ENCODE peak calls at places on chromosome 7, in six cellular contexts. H is lower leg skin, A is choroid plexus epithelial cell, M is heart left ventricle, V is heart right ventricle, F is kidney epithelial cell. X is an unnamed sample.

GRCh38 chr7:2821842-2822507 is 22.1 kb downstream of the GNA12 start:
- DNase-seq in F (no peak), V (no peak), H (no peak), A (peak; percentile 88), M (no peak), X (no peak)

GRCh38 chr7:30988346-30989005 is 24.7 kb downstream of the GHRHR start:
- DNase-seq in H (no peak), A (no peak), M (no peak), F (no peak), V (peak; percentile 56), X (no peak)

GRCh38 chr7:151498495-151498894 is 21.2 kb downstream of the RHEB start:
- DNase-seq in A (no peak), F (no peak), V (no peak), M (no peak), H (no peak), X (no peak)

GRCh38 chr7:36661135-36661840 is 63.0 kb downstream of the AOAH start:
- DNase-seq in M (no peak), F (peak; percentile 70), A (peak; percentile 15), H (no peak), V (no peak), X (no peak)

GRCh38 chr7:48171190-48171589 is at the start of gene ABCA13:
- DNase-seq in V (no peak), M (no peak), F (no peak), H (no peak), A (peak; percentile 59), X (no peak)

GRCh38 chr7:146375155-146375554 is 258.6 kb downstream of the CNTNAP2 start:
- DNase-seq in F (no peak), M (no peak), V (no peak), H (no peak), A (peak; percentile 30), X (no peak)

GRCh38 chr7:50920031-50920635 is 137.4 kb upstream of the GRB10 start:
- DNase-seq in A (no peak), F (no peak), V (no peak), M (no peak), H (no peak), X (no peak)

GRCh38 chr7:7265057-7265456 is 82.7 kb downstream of the C1GALT1 start:
- DNase-seq in A (peak; percentile 46), H (no peak), V (no peak), F (no peak), M (no peak), X (no peak)

GRCh38 chr7:91720255-91720937 is 160.1 kb downstream of the MTERF1 start:
- DNase-seq in F (no peak), H (no peak), A (peak; percentile 39), V (no peak), M (no peak), X (no peak)

GRCh38 chr7:2068693-2069471 is 163.9 kb downstream of the MAD1L1 start:
- DNase-seq in V (no peak), A (no peak), H (no peak), M (no peak), F (no peak), X (no peak)

GRCh38 chr7:126541416-126541815 is 711.3 kb downstream of the GRM8 start:
- DNase-seq in V (no peak), F (no peak), M (no peak), A (no peak), H (no peak), X (no peak)

GRCh38 chr7:83819911-83820310 is 171.0 kb upstream of the SEMA3E start:
- DNase-seq in H (no peak), M (no peak), V (no peak), A (no peak), F (no peak), X (no peak)

GRCh38 chr7:121341933-121342332 is 13.1 kb downstream of the WNT16 start:
- DNase-seq in H (no peak), V (no peak), A (peak; percentile 79), M (no peak), F (peak; percentile 7), X (no peak)

GRCh38 chr7:69840248-69840647 is 242.0 kb downstream of the AUTS2 start:
- DNase-seq in A (peak; percentile 56), F (no peak), M (no peak), V (no peak), H (no peak), X (no peak)

GRCh38 chr7:64633401-64633800 is 32.5 kb upstream of the ZNF107 start:
- DNase-seq in M (no peak), F (no peak), H (no peak), V (no peak), A (no peak), X (no peak)

GRCh38 chr7:75762350-75762917 is 9.6 kb downstream of the CCL26 start:
- DNase-seq in H (no peak), F (peak; percentile 26), A (peak; percentile 87), M (no peak), V (no peak), X (no peak)

GRCh38 chr7:46695045-46695708 is 774.1 kb upstream of the IGFBP3 start:
- DNase-seq in A (peak; percentile 45), H (no peak), M (no peak), V (no peak), F (no peak), X (no peak)

GRCh38 chr7:137961200-137962177 is 40.4 kb downstream of the CREB3L2 start:
- DNase-seq in A (no peak), M (no peak), V (no peak), H (no peak), F (no peak), X (no peak)

GRCh38 chr7:17229257-17229656 is 69.2 kb upstream of the AHR start:
- DNase-seq in A (no peak), M (no peak), F (no peak), V (no peak), H (no peak), X (no peak)

GRCh38 chr7:107115114-107115513 is 53.7 kb upstream of the HBP1 start:
- DNase-seq in M (no peak), V (no peak), H (no peak), F (no peak), A (no peak), X (no peak)

GRCh38 chr7:66847879-66848810 is 72.9 kb upstream of the TMEM248 start:
- DNase-seq in M (no peak), F (peak; percentile 56), H (no peak), A (peak; percentile 85), V (no peak), X (no peak)

GRCh38 chr7:26035552-26035951 is 116.4 kb upstream of the NFE2L3 start:
- DNase-seq in F (no peak), V (no peak), H (no peak), M (no peak), A (no peak), X (no peak)

GRCh38 chr7:32536585-32536984 is 41.3 kb downstream of the AVL9 start:
- DNase-seq in H (no peak), M (no peak), F (peak; percentile 85), A (peak; percentile 67), V (no peak), X (no peak)

GRCh38 chr7:55469271-55469681 is 103.0 kb downstream of the VOPP1 start:
- DNase-seq in F (no peak), M (no peak), V (no peak), H (no peak), A (no peak), X (no peak)

GRCh38 chr7:572668-573495 is 53.2 kb upstream of the PDGFA start:
- DNase-seq in V (no peak), M (no peak), A (no peak), H (no peak), F (no peak), X (no peak)

GRCh38 chr7:21472029-21472428 is 44.1 kb downstream of the SP4 start:
- DNase-seq in V (no peak), A (no peak), M (no peak), H (no peak), F (no peak), X (no peak)

GRCh38 chr7:115037128-115037802 is 115.4 kb downstream of the MDFIC start:
- DNase-seq in M (no peak), A (no peak), F (no peak), H (no peak), V (no peak), X (no peak)
- H3K4me3 ChIP-seq in M (no peak overlapping the region), A (no peak overlapping the region), F (no peak overlapping the region), H (no peak overlapping the region), V (no peak overlapping the region), X (no peak overlapping the region)

GRCh38 chr7:152925412-152926147 is 166.0 kb downstream of the ACTR3B start:
- DNase-seq in A (no peak), M (no peak), H (no peak), F (no peak), V (no peak), X (peak; percentile 44)

GRCh38 chr7:152922318-152923081 is 162.9 kb downstream of the ACTR3B start:
- DNase-seq in F (no peak), M (no peak), V (no peak), H (no peak), A (no peak), X (peak; percentile 21)

GRCh38 chr7:152924238-152924637 is 164.7 kb downstream of the ACTR3B start:
- DNase-seq in A (no peak), M (no peak), F (no peak), H (no peak), V (no peak), X (peak; percentile 21)

GRCh38 chr7:152924826-152925411 is 165.4 kb downstream of the ACTR3B start:
- DNase-seq in M (no peak), V (no peak), A (no peak), H (no peak), F (no peak), X (no peak)

DNA sequence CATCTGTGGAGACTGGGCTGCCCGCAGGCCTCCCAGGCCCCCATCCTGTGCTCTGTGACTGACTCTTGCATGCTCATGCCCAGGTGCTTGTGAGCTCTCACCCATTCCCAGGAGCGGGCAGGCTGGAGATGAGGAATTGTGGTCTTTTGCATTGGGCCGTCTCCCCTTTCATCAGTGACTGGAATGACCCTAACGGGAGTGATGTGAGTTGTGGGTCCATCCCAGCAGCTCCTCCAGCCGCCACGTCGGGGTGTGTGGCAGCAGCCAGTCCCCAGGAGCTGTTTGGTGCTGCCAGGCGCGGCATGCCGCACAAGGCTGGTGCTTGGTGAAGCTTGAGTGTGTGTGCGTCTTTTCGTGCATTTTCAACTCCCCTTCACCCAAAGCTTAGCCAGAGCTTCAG is 164.2 kb downstream of the ACTR3B start:
- DNase-seq in A (no peak), F (no peak), M (no peak), V (no peak), H (no peak), X (peak; percentile 53)
- H3K4me3 ChIP-seq in A (no peak overlapping the region), F (no peak overlapping the region), M (no peak overlapping the region), V (no peak overlapping the region), H (no peak overlapping the region), X (no peak overlapping the region)

GRCh38 chr7:84921154-84921553 is 265.7 kb downstream of the SEMA3D start:
- DNase-seq in V (no peak), F (no peak), A (no peak), M (no peak), H (no peak), X (no peak)
- H3K4me3 ChIP-seq in V (no peak overlapping the region), F (no peak overlapping the region), A (no peak overlapping the region), M (no peak overlapping the region), H (no peak overlapping the region), X (no peak overlapping the region)

GRCh38 chr7:22549667-22550513 is 49.9 kb upstream of the STEAP1B start:
- DNase-seq in A (no peak), V (no peak), H (no peak), F (no peak), M (no peak), X (no peak)
- H3K4me3 ChIP-seq in A (peak overlapping the region; percentile 58), V (peak overlapping the region; percentile 20), H (no peak overlapping the region), F (peak overlapping the region; percentile 47), M (peak overlapping the region; percentile 36), X (peak overlapping the region; percentile 41)